ENCODE peak calls at places on chromosome 2, in five cellular contexts. U, O, L, K and R are unnamed samples.

GRCh38 chr2:236177967-236178909 is 10.1 kb upstream of the GBX2 start:
- DNase-seq in U (peak; percentile 58), O (peak; percentile 87), L (no peak), K (peak; percentile 45), R (no peak)

GRCh38 chr2:144607899-144608477 is 88.1 kb upstream of the ZEB2 start:
- DNase-seq in U (no peak), O (no peak), L (peak; percentile 46), K (peak; percentile 49), R (peak; percentile 24)

GRCh38 chr2:207148025-207148424 is 17.7 kb downstream of the KLF7 start:
- DNase-seq in U (no peak), O (no peak), L (no peak), K (no peak), R (no peak)

GRCh38 chr2:120631241-120631640 is 104.4 kb upstream of the GLI2 start:
- DNase-seq in U (no peak), O (no peak), L (no peak), K (no peak), R (no peak)

GRCh38 chr2:15271941-15272340 is 289.2 kb downstream of the NBAS start:
- DNase-seq in U (no peak), O (no peak), L (peak; percentile 3), K (no peak), R (no peak)

GRCh38 chr2:205695460-205695979 is 13.2 kb downstream of the NRP2 start:
- DNase-seq in U (no peak), O (no peak), L (no peak), K (no peak), R (peak; percentile 64)

GRCh38 chr2:85822766-85823165 is 66.0 kb downstream of the ST3GAL5 start:
- DNase-seq in U (no peak), O (no peak), L (no peak), K (no peak), R (no peak)

GRCh38 chr2:95278051-95278471 is 3.8 kb downstream of the PROM2 start:
- DNase-seq in U (no peak), O (no peak), L (no peak), K (no peak), R (peak; percentile 13)

GRCh38 chr2:189866296-189866695 is 82.0 kb downstream of the PMS1 start:
- DNase-seq in U (no peak), O (no peak), L (no peak), K (no peak), R (no peak)

GRCh38 chr2:210167227-210167626 is 4.0 kb downstream of the KANSL1L start:
- DNase-seq in U (no peak), O (no peak), L (no peak), K (no peak), R (no peak)

GRCh38 chr2:88828397-88829137 is 137.1 kb downstream of the RPIA start:
- DNase-seq in U (no peak), O (no peak), L (no peak), K (no peak), R (no peak)

GRCh38 chr2:188789951-188790350 is 184.2 kb upstream of the COL3A1 start:
- DNase-seq in U (no peak), O (no peak), L (no peak), K (no peak), R (no peak)

GRCh38 chr2:235508371-235509160 is 14.7 kb downstream of the AGAP1 start:
- DNase-seq in U (no peak), O (no peak), L (no peak), K (no peak), R (no peak)